ENCODE peak calls at places on chromosome 5, in nine cellular contexts. M, Y, Q, W, G, U, F, A and B are unnamed samples.

GRCh38 chr5:39437469-39437868 is 12.7 kb upstream of the DAB2 start:
- DNase-seq in M (no peak), Y (no peak), Q (no peak), W (no peak), G (no peak), U (no peak), F (no peak), A (no peak), B (no peak)

GRCh38 chr5:95900383-95900958 is 61.2 kb downstream of the ELL2 start:
- DNase-seq in M (no peak), Y (no peak), Q (no peak), W (no peak), G (no peak), U (no peak), F (peak; percentile 63), A (peak; percentile 73), B (no peak)

GRCh38 chr5:99460701-99461100 is 531.9 kb upstream of the CHD1 start:
- DNase-seq in M (no peak), Y (no peak), Q (no peak), W (no peak), G (no peak), U (no peak), F (no peak), A (no peak), B (no peak)

GRCh38 chr5:112121268-112121667 is 297.8 kb downstream of the EPB41L4A start:
- DNase-seq in M (no peak), Y (no peak), Q (no peak), W (no peak), G (no peak), U (no peak), F (peak; percentile 17), A (no peak), B (no peak)

GRCh38 chr5:179549973-179550510 is 312 bp upstream of the RUFY1 start:
- DNase-seq in M (peak; percentile 43), Y (no peak), Q (peak; percentile 40), W (no peak), G (no peak), U (peak; percentile 77), F (peak; percentile 51), A (no peak), B (no peak)

GRCh38 chr5:137415231-137415681 is 83.9 kb downstream of the SPOCK1 start:
- DNase-seq in M (no peak), Y (no peak), Q (no peak), W (no peak), G (no peak), U (no peak), F (peak; percentile 94), A (peak; percentile 70), B (no peak)

GRCh38 chr5:10789726-10790125 is 28.7 kb upstream of the DAP start:
- DNase-seq in M (no peak), Y (no peak), Q (no peak), W (no peak), G (no peak), U (no peak), F (peak; percentile 31), A (peak; percentile 1), B (no peak)

GRCh38 chr5:1207555-1207954 is 6.2 kb downstream of the SLC6A19 start:
- DNase-seq in M (no peak), Y (no peak), Q (no peak), W (no peak), G (no peak), U (no peak), F (no peak), A (no peak), B (no peak)

GRCh38 chr5:50699737-50700136 is 33.3 kb downstream of the PARP8 start:
- DNase-seq in M (no peak), Y (no peak), Q (no peak), W (no peak), G (no peak), U (no peak), F (no peak), A (no peak), B (no peak)

GRCh38 chr5:163619951-163620350 is 114.5 kb downstream of the MAT2B start:
- DNase-seq in M (no peak), Y (no peak), Q (no peak), W (no peak), G (no peak), U (no peak), F (no peak), A (no peak), B (no peak)

GRCh38 chr5:25006734-25007133 is 362.0 kb upstream of the CDH10 start:
- DNase-seq in M (no peak), Y (no peak), Q (no peak), W (no peak), G (no peak), U (no peak), F (peak; percentile 64), A (peak; percentile 1), B (no peak)

GRCh38 chr5:851076-851475 is 290 bp upstream of the ZDHHC11 start:
- DNase-seq in M (no peak), Y (no peak), Q (no peak), W (no peak), G (no peak), U (no peak), F (no peak), A (no peak), B (no peak)

GRCh38 chr5:43631182-43631910 is 28.4 kb downstream of the NNT start:
- DNase-seq in M (peak; percentile 46), Y (peak; percentile 54), Q (no peak), W (peak; percentile 34), G (peak; percentile 79), U (peak; percentile 41), F (peak; percentile 65), A (peak; percentile 85), B (no peak)

GRCh38 chr5:2686296-2686695 is 65.2 kb downstream of the IRX2 start:
- DNase-seq in M (no peak), Y (no peak), Q (no peak), W (no peak), G (peak; percentile 65), U (no peak), F (peak; percentile 22), A (no peak), B (no peak)

GRCh38 chr5:180910735-180911134 is 11.8 kb downstream of the BTNL8 start:
- DNase-seq in M (no peak), Y (no peak), Q (no peak), W (no peak), G (no peak), U (no peak), F (no peak), A (peak; percentile 29), B (no peak)

GRCh38 chr5:149588947-149589346 is 7.6 kb downstream of the ARHGEF37 start:
- DNase-seq in M (no peak), Y (no peak), Q (no peak), W (no peak), G (no peak), U (no peak), F (no peak), A (peak; percentile 25), B (no peak)

GRCh38 chr5:10018670-10019069 is 231.0 kb downstream of the ATPSCKMT start:
- DNase-seq in M (no peak), Y (no peak), Q (no peak), W (no peak), G (no peak), U (no peak), F (peak; percentile 97), A (peak; percentile 95), B (no peak)

GRCh38 chr5:163943546-163943945 is 438.1 kb downstream of the MAT2B start:
- DNase-seq in M (no peak), Y (peak; percentile 15), Q (no peak), W (no peak), G (no peak), U (no peak), F (peak; percentile 28), A (peak; percentile 65), B (no peak)